ENCODE peak calls at places on chromosomes 3 and 15, in seven cellular contexts. One of them, this sample, is unnamed.

GRCh38 chr3:149547413-149547812 is 72.9 kb downstream of the TM4SF4 start:
- DNase-seq in K562: no peak
- DNase-seq in H1: no peak
- DNase-seq in SK-N-SH: no peak
- DNase-seq in HepG2: no peak
- DNase-seq in GM12892: no peak
- DNase-seq in GM12878: no peak
- DNase-seq in this sample: no peak

GRCh38 chr15:65869954-65870871 is 922 bp downstream of the RAB11A start:
- DNase-seq in K562: peak; percentile 18
- DNase-seq in H1: no peak
- DNase-seq in SK-N-SH: peak; percentile 59
- DNase-seq in HepG2: peak; percentile 50
- DNase-seq in GM12892: no peak
- DNase-seq in GM12878: no peak
- DNase-seq in this sample: no peak

GRCh38 chr3:19347701-19348100 is 199.4 kb downstream of the KCNH8 start:
- DNase-seq in K562: no peak
- DNase-seq in H1: no peak
- DNase-seq in SK-N-SH: no peak
- DNase-seq in HepG2: no peak
- DNase-seq in GM12892: no peak
- DNase-seq in GM12878: no peak
- DNase-seq in this sample: no peak

GRCh38 chr3:39150803-39151631 is 2.4 kb downstream of the CSRNP1 start:
- DNase-seq in K562: peak; percentile 63
- DNase-seq in H1: no peak
- DNase-seq in SK-N-SH: peak; percentile 49
- DNase-seq in HepG2: peak; percentile 33
- DNase-seq in GM12892: no peak
- DNase-seq in GM12878: no peak
- DNase-seq in this sample: no peak

GRCh38 chr15:39886418-39886817 is 33.6 kb downstream of the GPR176 start:
- DNase-seq in K562: no peak
- DNase-seq in H1: no peak
- DNase-seq in SK-N-SH: no peak
- DNase-seq in HepG2: no peak
- DNase-seq in GM12892: no peak
- DNase-seq in GM12878: no peak
- DNase-seq in this sample: no peak

GRCh38 chr3:178967184-178967532 is 104.5 kb downstream of the ZMAT3 start:
- DNase-seq in K562: no peak
- DNase-seq in H1: no peak
- DNase-seq in SK-N-SH: no peak
- DNase-seq in HepG2: no peak
- DNase-seq in GM12892: no peak
- DNase-seq in GM12878: no peak
- DNase-seq in this sample: no peak

GRCh38 chr15:88385078-88385700 is 82.0 kb downstream of the MRPL46 start:
- DNase-seq in K562: no peak
- DNase-seq in H1: no peak
- DNase-seq in SK-N-SH: no peak
- DNase-seq in HepG2: no peak
- DNase-seq in GM12892: no peak
- DNase-seq in GM12878: no peak
- DNase-seq in this sample: no peak

GRCh38 chr3:81823882-81824395 is 62.5 kb upstream of the GBE1 start:
- DNase-seq in K562: no peak
- DNase-seq in H1: peak; percentile 10
- DNase-seq in SK-N-SH: no peak
- DNase-seq in HepG2: no peak
- DNase-seq in GM12892: no peak
- DNase-seq in GM12878: peak; percentile 59
- DNase-seq in this sample: no peak

GRCh38 chr3:166498439-166498838 is 661.2 kb upstream of the BCHE start:
- DNase-seq in K562: no peak
- DNase-seq in H1: no peak
- DNase-seq in SK-N-SH: no peak
- DNase-seq in HepG2: no peak
- DNase-seq in GM12892: no peak
- DNase-seq in GM12878: no peak
- DNase-seq in this sample: no peak

DNA sequence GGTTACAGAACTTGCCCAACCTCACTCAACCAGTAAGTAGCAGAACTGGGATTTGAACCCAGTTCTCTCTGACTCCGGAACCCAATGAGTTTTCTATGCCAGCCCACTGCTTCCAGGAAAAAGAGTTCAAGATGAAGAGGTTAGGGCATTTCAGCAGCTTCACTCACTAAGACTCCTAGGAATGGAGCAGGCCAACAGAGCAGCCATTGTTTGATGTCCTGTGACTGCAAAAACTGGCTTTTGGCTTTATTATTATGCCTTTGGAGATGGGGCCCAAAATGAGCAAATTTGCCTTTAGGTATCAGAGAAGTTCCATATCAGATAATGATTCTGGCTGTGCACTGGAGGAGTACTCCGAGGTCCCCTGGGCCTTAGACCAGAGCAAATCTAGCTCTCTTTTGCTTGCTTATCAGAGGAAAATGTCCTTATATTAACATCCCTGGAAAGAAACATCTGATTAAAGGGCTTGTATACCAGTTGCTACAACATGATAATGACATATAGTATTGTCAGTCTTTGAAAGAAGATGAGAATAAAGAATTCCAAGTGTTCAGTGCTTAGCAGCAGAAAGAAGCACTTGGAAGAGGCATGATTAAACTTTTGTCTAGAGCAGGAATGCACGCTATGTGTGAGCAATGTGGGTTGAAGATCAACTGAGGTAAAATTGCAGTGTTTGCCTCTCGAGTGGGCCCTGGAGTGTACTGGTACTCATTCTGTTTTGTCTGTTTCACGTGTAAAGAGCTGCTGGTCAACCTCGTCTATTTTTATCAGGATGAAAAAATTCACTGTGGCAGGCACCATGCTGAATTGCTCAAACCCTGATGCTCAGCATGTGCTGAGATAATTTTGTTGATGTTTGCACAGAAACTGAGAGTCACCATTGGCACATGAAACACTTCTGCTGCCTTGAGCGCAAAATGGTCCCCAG is 21.8 kb upstream of the KLHL24 start:
- DNase-seq in K562: no peak
- DNase-seq in H1: no peak
- DNase-seq in SK-N-SH: no peak
- DNase-seq in HepG2: no peak
- DNase-seq in GM12892: no peak
- DNase-seq in GM12878: no peak
- DNase-seq in this sample: no peak
- TF ChIP-seq TAF1 in K562: no peak
- TF ChIP-seq TAF1 in H1: no peak
- TF ChIP-seq TAF1 in SK-N-SH: no peak
- TF ChIP-seq TAF1 in HepG2: no peak
- TF ChIP-seq TAF1 in GM12892: no peak
- TF ChIP-seq TAF1 in GM12878: no peak
- TF ChIP-seq TAF1 in this sample: no peak

DNA sequence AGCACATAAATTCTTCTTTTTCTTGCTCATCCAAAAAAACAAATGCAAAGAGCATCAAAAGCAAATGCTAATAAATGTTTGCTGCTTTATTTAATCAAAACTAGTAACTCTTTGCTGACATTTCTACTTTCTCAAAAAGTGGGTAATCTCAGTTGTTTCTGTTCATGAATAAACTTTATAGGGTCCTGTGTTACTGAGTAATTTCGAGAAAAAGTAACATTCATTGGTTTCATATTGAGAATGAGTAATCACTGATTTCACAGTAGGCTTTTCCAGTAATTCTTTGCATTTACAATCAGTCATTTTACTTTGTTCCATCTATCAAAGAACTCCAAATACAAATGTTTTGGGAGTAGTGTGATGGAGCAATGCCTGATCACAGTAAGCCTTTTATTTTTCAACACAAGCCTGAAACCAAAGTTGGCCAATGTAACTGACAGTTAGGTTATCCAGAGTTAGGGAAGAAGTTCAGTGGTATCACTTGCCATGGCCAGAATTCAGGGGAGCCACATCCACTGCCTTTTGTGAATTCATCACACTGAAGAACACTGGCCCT is 353.6 kb downstream of the ULK4 start:
- DNase-seq in K562: no peak
- DNase-seq in H1: no peak
- DNase-seq in SK-N-SH: no peak
- DNase-seq in HepG2: no peak
- DNase-seq in GM12892: no peak
- DNase-seq in GM12878: no peak
- DNase-seq in this sample: no peak
- TF ChIP-seq POLR2AphosphoS5 in K562: no peak
- TF ChIP-seq POLR2AphosphoS5 in H1: no peak
- TF ChIP-seq POLR2AphosphoS5 in SK-N-SH: no peak
- TF ChIP-seq POLR2AphosphoS5 in HepG2: no peak
- TF ChIP-seq POLR2AphosphoS5 in GM12892: no peak
- TF ChIP-seq POLR2AphosphoS5 in GM12878: no peak
- TF ChIP-seq POLR2AphosphoS5 in this sample: no peak

GRCh38 chr15:89857673-89858072 is 36.1 kb downstream of the AP3S2 start:
- DNase-seq in K562: no peak
- DNase-seq in H1: no peak
- DNase-seq in SK-N-SH: no peak
- DNase-seq in HepG2: peak; percentile 89
- DNase-seq in GM12892: no peak
- DNase-seq in GM12878: no peak
- DNase-seq in this sample: no peak

GRCh38 chr15:89855948-89856347 is 37.8 kb downstream of the AP3S2 start:
- DNase-seq in K562: no peak
- DNase-seq in H1: no peak
- DNase-seq in SK-N-SH: no peak
- DNase-seq in HepG2: no peak
- DNase-seq in GM12892: no peak
- DNase-seq in GM12878: no peak
- DNase-seq in this sample: no peak

GRCh38 chr15:89847101-89847500 is 32.4 kb upstream of the ANPEP start:
- DNase-seq in K562: no peak
- DNase-seq in H1: no peak
- DNase-seq in SK-N-SH: no peak
- DNase-seq in HepG2: no peak
- DNase-seq in GM12892: no peak
- DNase-seq in GM12878: no peak
- DNase-seq in this sample: no peak

GRCh38 chr15:89851665-89852341 is 37.2 kb upstream of the ANPEP start:
- DNase-seq in K562: no peak
- DNase-seq in H1: no peak
- DNase-seq in SK-N-SH: no peak
- DNase-seq in HepG2: no peak
- DNase-seq in GM12892: no peak
- DNase-seq in GM12878: peak; percentile 30
- DNase-seq in this sample: no peak

GRCh38 chr15:89852342-89853005 is 37.8 kb upstream of the ANPEP start:
- DNase-seq in K562: no peak
- DNase-seq in H1: no peak
- DNase-seq in SK-N-SH: no peak
- DNase-seq in HepG2: peak; percentile 13
- DNase-seq in GM12892: no peak
- DNase-seq in GM12878: no peak
- DNase-seq in this sample: no peak
- TF ChIP-seq TAF1 in K562: no peak
- TF ChIP-seq TAF1 in H1: no peak
- TF ChIP-seq TAF1 in SK-N-SH: no peak
- TF ChIP-seq TAF1 in HepG2: no peak
- TF ChIP-seq TAF1 in GM12892: no peak
- TF ChIP-seq TAF1 in GM12878: no peak
- TF ChIP-seq TAF1 in this sample: no peak

DNA sequence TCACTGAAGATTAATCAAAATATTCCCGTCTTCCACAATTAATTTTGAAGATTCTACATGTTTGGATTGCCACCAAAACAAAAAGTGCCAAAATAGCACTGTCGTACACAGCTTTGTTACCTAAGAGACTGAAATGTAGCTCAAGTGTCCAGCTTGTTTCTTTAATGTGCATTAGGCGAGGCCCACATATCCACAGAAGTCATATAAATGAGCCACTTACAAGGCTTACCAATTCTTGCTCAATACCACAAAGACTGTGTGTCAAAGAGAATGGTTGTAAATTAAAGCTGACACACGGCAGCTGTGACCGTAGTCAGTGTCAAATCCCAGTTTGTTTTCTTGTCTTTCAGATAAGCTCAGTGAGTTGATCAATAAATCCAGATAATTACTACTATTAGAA is 639.4 kb upstream of the TBL1XR1 start:
- DNase-seq in K562: no peak
- DNase-seq in H1: no peak
- DNase-seq in SK-N-SH: no peak
- DNase-seq in HepG2: no peak
- DNase-seq in GM12892: no peak
- DNase-seq in GM12878: no peak
- DNase-seq in this sample: no peak
- TF ChIP-seq POLR2AphosphoS5 in K562: no peak
- TF ChIP-seq POLR2AphosphoS5 in H1: no peak
- TF ChIP-seq POLR2AphosphoS5 in SK-N-SH: no peak
- TF ChIP-seq POLR2AphosphoS5 in HepG2: no peak
- TF ChIP-seq POLR2AphosphoS5 in GM12892: no peak
- TF ChIP-seq POLR2AphosphoS5 in GM12878: no peak
- TF ChIP-seq POLR2AphosphoS5 in this sample: no peak

GRCh38 chr3:3295586-3295985 is 116.1 kb upstream of the CRBN start:
- DNase-seq in K562: no peak
- DNase-seq in H1: no peak
- DNase-seq in SK-N-SH: no peak
- DNase-seq in HepG2: no peak
- DNase-seq in GM12892: no peak
- DNase-seq in GM12878: no peak
- DNase-seq in this sample: no peak

DNA sequence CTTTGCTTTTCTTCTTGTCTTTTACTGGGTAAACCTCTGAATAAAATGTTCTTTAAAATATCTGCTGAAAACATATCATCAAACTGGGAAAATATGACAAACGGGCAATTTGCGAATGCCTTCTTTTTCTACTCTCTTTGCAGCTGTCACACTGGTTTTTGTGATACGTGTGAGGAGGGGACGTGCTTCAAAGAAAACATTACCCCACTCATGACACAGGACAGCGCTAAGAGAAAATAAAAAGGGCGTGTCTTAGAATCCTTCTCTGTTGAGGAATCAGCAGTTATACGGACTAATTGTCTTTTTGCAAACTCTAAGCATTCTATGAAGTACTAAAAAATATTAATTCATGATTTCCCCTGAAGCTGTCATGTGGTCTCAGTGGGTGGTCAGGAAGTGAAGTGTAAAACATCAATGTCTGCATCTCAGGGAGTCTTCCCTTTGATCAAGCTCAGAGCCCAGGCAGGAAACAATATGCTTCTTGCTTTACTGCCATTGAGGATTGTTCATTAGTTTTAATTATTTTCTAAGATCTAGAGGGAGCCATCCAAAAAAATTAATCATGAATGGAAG is 117.5 kb upstream of the CRBN start:
- DNase-seq in K562: no peak
- DNase-seq in H1: no peak
- DNase-seq in SK-N-SH: no peak
- DNase-seq in HepG2: no peak
- DNase-seq in GM12892: no peak
- DNase-seq in GM12878: no peak
- DNase-seq in this sample: no peak
- TF ChIP-seq TAF1 in K562: no peak
- TF ChIP-seq TAF1 in H1: no peak
- TF ChIP-seq TAF1 in SK-N-SH: no peak
- TF ChIP-seq TAF1 in HepG2: no peak
- TF ChIP-seq TAF1 in GM12892: no peak
- TF ChIP-seq TAF1 in GM12878: no peak
- TF ChIP-seq TAF1 in this sample: no peak